ENCODE peak calls at places on chromosomes 12 and 14, in four cellular contexts. B is endodermal cell, L is AG04450, G is choroid plexus epithelial cell. Y is an unnamed sample.

GRCh38 chr12:103799504-103800251 is 41.4 kb downstream of the NT5DC3 start:
- DNase-seq in G (peak), L (no peak), B (peak), Y (peak)

GRCh38 chr12:121805171-121805687 is 1.4 kb downstream of the SETD1B start:
- DNase-seq in G (no peak), L (no peak), B (peak), Y (no peak)

GRCh38 chr14:72830786-72831583 is 62.9 kb downstream of the DPF3 start:
- DNase-seq in B (peak), G (peak), L (no peak), Y (no peak)

GRCh38 chr12:80472912-80473500 is 29.0 kb downstream of the PTPRQ start:
- DNase-seq in B (peak), L (peak), G (peak), Y (peak)

GRCh38 chr12:57859121-57859520 is 12.6 kb upstream of the CTDSP2 start:
- DNase-seq in B (no peak), L (no peak), G (no peak), Y (no peak)

GRCh38 chr12:71063087-71063486 is 94.7 kb downstream of the TSPAN8 start:
- DNase-seq in G (no peak), L (no peak), B (no peak), Y (peak)

GRCh38 chr14:70721542-70721941 is 79.8 kb downstream of the TTC9 start:
- DNase-seq in G (peak), B (no peak), L (no peak), Y (no peak)

GRCh38 chr14:105449276-105450122 is 25.1 kb upstream of the CRIP2 start:
- DNase-seq in G (no peak), B (no peak), L (no peak), Y (no peak)

GRCh38 chr14:92718659-92719058 is 29.8 kb downstream of the LGMN start:
- DNase-seq in B (no peak), G (no peak), L (no peak), Y (no peak)

GRCh38 chr12:112986291-112986800 is 8.0 kb downstream of the OAS2 start:
- DNase-seq in B (no peak), L (no peak), G (no peak), Y (no peak)

GRCh38 chr12:19299765-19300164 is 139.5 kb upstream of the AEBP2 start:
- DNase-seq in B (peak), G (peak), L (no peak), Y (peak)

GRCh38 chr12:120588948-120589930 is 8.0 kb upstream of the POP5 start:
- DNase-seq in G (no peak), L (no peak), B (no peak), Y (no peak)

GRCh38 chr12:127928615-127929014 is 338.4 kb upstream of the TMEM132C start:
- DNase-seq in G (peak), L (no peak), B (no peak), Y (no peak)

GRCh38 chr12:118060301-118061010 is 523 bp downstream of the WSB2 start:
- DNase-seq in G (no peak), L (no peak), B (peak), Y (no peak)

GRCh38 chr14:84375235-84375634 is 1154.7 kb upstream of the FLRT2 start:
- DNase-seq in B (no peak), L (no peak), G (peak), Y (no peak)

GRCh38 chr12:65535951-65536350 is 257.5 kb downstream of the MSRB3 start:
- DNase-seq in G (no peak), L (no peak), B (no peak), Y (no peak)

GRCh38 chr12:94570161-94570560 is 80.2 kb downstream of the TMCC3 start:
- DNase-seq in L (no peak), G (peak), B (no peak), Y (peak)

GRCh38 chr12:8644345-8645248 is 18.0 kb downstream of the MFAP5 start:
- DNase-seq in G (no peak), L (no peak), B (peak), Y (peak)

GRCh38 chr14:106436310-106436905 is 910.0 kb downstream of the TMEM121 start:
- DNase-seq in L (no peak), G (no peak), B (peak), Y (no peak)

GRCh38 chr14:53472306-53472705 is 319.2 kb upstream of the DDHD1 start:
- DNase-seq in B (no peak), L (no peak), G (no peak), Y (no peak)

GRCh38 chr14:38618514-38618913 is 362.6 kb upstream of the CLEC14A start:
- DNase-seq in G (no peak), B (no peak), L (no peak), Y (no peak)

GRCh38 chr12:69897744-69898143 is 72.7 kb downstream of the MYRFL start:
- DNase-seq in B (peak), G (peak), L (peak), Y (peak)

GRCh38 chr12:47753021-47754001 is 5.4 kb downstream of the RAPGEF3 start:
- DNase-seq in G (no peak), L (no peak), B (peak), Y (peak)

GRCh38 chr12:89799316-89799715 is 90.7 kb upstream of the ATP2B1 start:
- DNase-seq in G (no peak), L (no peak), B (no peak), Y (no peak)

GRCh38 chr12:103833095-103833777 is 7.8 kb downstream of the NT5DC3 start:
- DNase-seq in G (no peak), B (no peak), L (no peak), Y (no peak)

GRCh38 chr12:121712462-121713256 is at the start of gene TMEM120B:
- DNase-seq in L (no peak), B (peak), G (peak), Y (peak)

DNA sequence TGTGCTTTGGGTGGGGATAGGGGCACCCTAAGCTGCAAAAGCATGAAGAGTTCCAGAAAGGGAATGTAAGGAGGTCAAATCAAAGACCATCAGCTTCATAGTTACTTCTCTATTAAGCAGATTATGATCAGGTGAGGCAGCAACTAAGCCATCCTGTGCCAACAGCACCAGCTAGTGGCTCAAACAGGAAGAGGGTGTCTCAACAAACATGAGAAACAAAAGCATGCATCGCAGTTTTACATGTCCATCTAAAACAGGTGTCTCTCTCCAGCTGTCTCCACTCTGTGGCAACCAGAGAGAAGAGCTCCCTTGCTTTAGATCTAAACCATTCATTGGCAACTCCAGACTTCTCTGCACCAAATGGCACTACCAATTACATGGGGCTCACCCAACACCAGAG is 52.9 kb downstream of the ACTN1 start:
- DNase-seq in L (no peak), B (no peak), G (no peak), Y (no peak)
- TF ChIP-seq CTCF in L (peak), B (peak), G (peak), Y (peak)

GRCh38 chr14:99079061-99079727 is 192.8 kb downstream of the BCL11B start:
- DNase-seq in G (no peak), B (no peak), L (no peak), Y (no peak)

GRCh38 chr14:99078426-99078825 is 193.6 kb downstream of the BCL11B start:
- DNase-seq in B (no peak), L (no peak), G (no peak), Y (no peak)

GRCh38 chr14:99080306-99080705 is 191.7 kb downstream of the BCL11B start:
- DNase-seq in B (no peak), G (no peak), L (no peak), Y (no peak)

GRCh38 chr14:99081880-99082279 is 190.1 kb downstream of the BCL11B start:
- DNase-seq in G (no peak), B (no peak), L (no peak), Y (no peak)

DNA sequence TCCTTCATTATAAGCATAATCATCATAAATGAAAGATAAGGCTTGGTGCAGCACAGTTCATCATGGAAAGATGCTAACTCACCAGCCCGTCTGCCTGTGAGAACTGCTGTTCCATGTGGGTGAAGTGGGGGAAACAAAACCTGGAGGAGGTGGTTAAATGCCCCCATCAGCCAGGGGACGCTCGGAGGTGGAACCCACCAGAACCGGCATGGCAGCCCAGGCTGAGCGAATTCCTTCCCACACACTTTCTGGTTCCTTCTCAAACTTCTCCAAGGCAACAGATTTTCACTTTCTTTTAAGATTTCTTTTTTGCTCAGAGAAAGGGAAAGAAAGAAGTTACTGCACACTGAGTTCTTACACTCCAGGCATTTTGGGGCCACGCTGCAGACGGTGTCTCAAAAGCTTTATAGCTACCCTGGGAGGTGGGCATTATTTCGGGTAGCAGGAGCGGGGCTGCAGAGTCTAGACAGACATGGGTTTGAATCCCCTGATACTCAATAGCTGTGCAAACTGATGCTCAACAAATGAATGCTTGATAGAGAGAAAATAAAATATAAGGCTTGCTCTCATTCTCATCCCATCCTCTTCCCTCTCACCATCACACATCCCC is 190.7 kb downstream of the BCL11B start:
- DNase-seq in G (no peak), B (no peak), L (no peak), Y (no peak)
- TF ChIP-seq CTCF in G (no peak), B (no peak), L (no peak), Y (no peak)

GRCh38 chr14:96264850-96265249 is 8.8 kb downstream of the BDKRB1 start:
- DNase-seq in B (peak), L (no peak), G (peak), Y (no peak)
- TF ChIP-seq CTCF in B (peak), L (peak), G (peak), Y (peak)

DNA sequence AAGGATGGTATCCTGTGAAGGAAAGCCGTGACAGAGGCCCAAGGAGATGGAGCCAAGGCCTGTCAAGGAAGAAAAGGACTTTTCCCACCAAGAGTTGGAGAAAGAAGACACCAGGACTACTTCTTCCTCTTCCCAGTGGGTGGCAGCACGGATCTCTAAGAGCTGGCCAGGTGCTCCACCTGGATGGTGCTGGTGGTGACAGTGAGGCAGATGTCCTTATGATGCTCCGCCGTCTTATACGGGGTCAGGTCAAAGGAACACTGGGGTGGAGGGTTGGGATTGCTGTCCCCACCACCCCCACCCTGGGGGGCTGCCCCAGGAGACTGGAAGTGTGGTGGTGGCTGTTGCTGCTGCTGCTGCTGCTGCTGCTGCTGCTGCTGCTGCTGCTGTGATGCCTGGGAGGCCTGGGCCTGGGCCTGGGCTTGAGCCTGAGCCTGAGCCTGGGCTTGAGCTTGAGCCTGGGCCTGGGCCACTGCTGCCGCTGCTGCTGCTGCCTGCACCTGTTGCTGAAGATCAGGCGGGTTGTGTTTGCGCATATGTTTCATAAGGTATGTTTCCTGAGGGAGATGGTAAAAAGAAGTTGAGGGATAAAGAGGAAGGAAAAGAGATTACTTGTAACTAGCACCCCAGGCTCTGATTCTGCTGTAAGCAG is 4.8 kb upstream of the ING4 start:
- DNase-seq in B (peak), G (no peak), L (no peak), Y (peak)
- TF ChIP-seq CTCF in B (peak), G (peak), L (no peak), Y (peak)

GRCh38 chr12:59446156-59446555 is 149.7 kb upstream of the SLC16A7 start:
- DNase-seq in B (no peak), L (no peak), G (no peak), Y (no peak)

GRCh38 chr12:59444932-59445331 is 150.9 kb upstream of the SLC16A7 start:
- DNase-seq in B (peak), G (peak), L (no peak), Y (peak)
- TF ChIP-seq CTCF in B (peak), G (peak), L (peak), Y (peak)

GRCh38 chr12:123150273-123150803 is 552 bp downstream of the PITPNM2 start:
- DNase-seq in L (no peak), B (peak), G (no peak), Y (no peak)

GRCh38 chr12:123149828-123150272 is 1.0 kb downstream of the PITPNM2 start:
- DNase-seq in G (no peak), B (peak), L (no peak), Y (no peak)

GRCh38 chr12:123151679-123152454 is 977 bp upstream of the PITPNM2 start:
- DNase-seq in B (peak), G (no peak), L (no peak), Y (no peak)

GRCh38 chr12:123152823-123153222 is 1.9 kb upstream of the PITPNM2 start:
- DNase-seq in B (no peak), G (no peak), L (no peak), Y (no peak)

GRCh38 chr12:123150804-123151678 is at the start of gene PITPNM2:
- DNase-seq in B (peak), G (peak), L (no peak), Y (no peak)
- TF ChIP-seq CTCF in B (peak), G (no peak), L (no peak), Y (no peak)

GRCh38 chr12:11869406-11869805 is 201.3 kb upstream of the BCL2L14 start:
- DNase-seq in B (no peak), G (no peak), L (no peak), Y (no peak)
- TF ChIP-seq CTCF in B (no peak), G (no peak), L (no peak), Y (no peak)

GRCh38 chr14:79543348-79543747 is 668.0 kb downstream of the DIO2 start:
- DNase-seq in L (no peak), G (no peak), B (no peak), Y (no peak)

GRCh38 chr14:79542121-79542520 is 669.2 kb downstream of the DIO2 start:
- DNase-seq in G (peak), B (no peak), L (no peak), Y (no peak)

GRCh38 chr14:79544671-79545070 is 666.6 kb downstream of the DIO2 start:
- DNase-seq in L (peak), G (peak), B (no peak), Y (no peak)

GRCh38 chr14:79540394-79540793 is 670.9 kb downstream of the DIO2 start:
- DNase-seq in G (no peak), L (no peak), B (no peak), Y (peak)

GRCh38 chr14:79543966-79544365 is 667.3 kb downstream of the DIO2 start:
- DNase-seq in L (no peak), B (peak), G (peak), Y (peak)
- TF ChIP-seq CTCF in L (peak), B (peak), G (peak), Y (peak)

GRCh38 chr12:14185441-14186192 is 179.9 kb upstream of the ATF7IP start:
- DNase-seq in B (peak), L (peak), G (peak), Y (peak)
- TF ChIP-seq CTCF in B (peak), L (peak), G (peak), Y (peak)

GRCh38 chr14:76514599-76514998 is 138.7 kb downstream of the ESRRB start:
- DNase-seq in G (peak), B (peak), L (no peak), Y (peak)
- TF ChIP-seq CTCF in G (peak), B (peak), L (peak), Y (peak)

Y was measured in bronchial epithelial cell.